ENCODE peak calls at places on chromosomes 2 and 18, in five cellular contexts. One of them, this sample, is unnamed.

GRCh38 chr2:202035089-202035940 is 1.7 kb downstream of the FZD7 start:
- DNase-seq in transverse colon: peak; percentile 60
- DNase-seq in heart right ventricle: peak; percentile 71
- DNase-seq in SK-N-SH: no peak
- DNase-seq in right cardiac atrium: peak; percentile 89
- DNase-seq in this sample: no peak

GRCh38 chr2:159110784-159111183 is 142.3 kb downstream of the TANC1 start:
- DNase-seq in heart right ventricle: no peak
- DNase-seq in SK-N-SH: no peak
- DNase-seq in transverse colon: no peak
- DNase-seq in right cardiac atrium: no peak
- DNase-seq in this sample: no peak

GRCh38 chr2:226403360-226403759 is 396.3 kb downstream of the IRS1 start:
- DNase-seq in SK-N-SH: no peak
- DNase-seq in heart right ventricle: no peak
- DNase-seq in right cardiac atrium: no peak
- DNase-seq in transverse colon: no peak
- DNase-seq in this sample: no peak

GRCh38 chr18:48460929-48461583 is 51.9 kb upstream of the ZBTB7C start:
- DNase-seq in SK-N-SH: no peak
- DNase-seq in transverse colon: no peak
- DNase-seq in heart right ventricle: no peak
- DNase-seq in right cardiac atrium: no peak
- DNase-seq in this sample: no peak

GRCh38 chr2:29518010-29518409 is 402.8 kb downstream of the CLIP4 start:
- DNase-seq in SK-N-SH: peak; percentile 60
- DNase-seq in transverse colon: no peak
- DNase-seq in right cardiac atrium: no peak
- DNase-seq in heart right ventricle: no peak
- DNase-seq in this sample: peak; percentile 51

GRCh38 chr2:25021963-25022362 is 19.9 kb upstream of the EFR3B start:
- DNase-seq in transverse colon: no peak
- DNase-seq in heart right ventricle: no peak
- DNase-seq in SK-N-SH: no peak
- DNase-seq in right cardiac atrium: no peak
- DNase-seq in this sample: no peak

GRCh38 chr2:67259581-67260347 is 137.4 kb upstream of the ETAA1 start:
- DNase-seq in heart right ventricle: peak; percentile 15
- DNase-seq in transverse colon: peak; percentile 22
- DNase-seq in right cardiac atrium: peak; percentile 38
- DNase-seq in SK-N-SH: peak; percentile 49
- DNase-seq in this sample: peak; percentile 57

GRCh38 chr2:34912084-34912483 is 1313.0 kb upstream of the FAM98A start:
- DNase-seq in right cardiac atrium: no peak
- DNase-seq in SK-N-SH: no peak
- DNase-seq in transverse colon: no peak
- DNase-seq in heart right ventricle: no peak
- DNase-seq in this sample: no peak

GRCh38 chr2:240432820-240433801 is 2.4 kb upstream of the GPC1 start:
- DNase-seq in heart right ventricle: peak; percentile 12
- DNase-seq in SK-N-SH: no peak
- DNase-seq in right cardiac atrium: peak; percentile 48
- DNase-seq in transverse colon: peak; percentile 8
- DNase-seq in this sample: no peak

GRCh38 chr2:27016801-27017325 is 15.9 kb upstream of the TMEM214 start:
- DNase-seq in right cardiac atrium: no peak
- DNase-seq in heart right ventricle: no peak
- DNase-seq in SK-N-SH: peak; percentile 86
- DNase-seq in transverse colon: peak; percentile 66
- DNase-seq in this sample: peak; percentile 81

GRCh38 chr2:234679151-234679765 is 182.4 kb upstream of the ARL4C start:
- DNase-seq in heart right ventricle: no peak
- DNase-seq in SK-N-SH: no peak
- DNase-seq in transverse colon: no peak
- DNase-seq in right cardiac atrium: no peak
- DNase-seq in this sample: no peak

GRCh38 chr2:234678721-234679120 is 181.8 kb upstream of the ARL4C start:
- DNase-seq in transverse colon: no peak
- DNase-seq in SK-N-SH: no peak
- DNase-seq in heart right ventricle: no peak
- DNase-seq in right cardiac atrium: no peak
- DNase-seq in this sample: no peak

GRCh38 chr2:234681206-234681605 is 184.3 kb upstream of the ARL4C start:
- DNase-seq in transverse colon: no peak
- DNase-seq in SK-N-SH: no peak
- DNase-seq in right cardiac atrium: no peak
- DNase-seq in heart right ventricle: no peak
- DNase-seq in this sample: no peak

GRCh38 chr2:234680688-234681050 is 183.8 kb upstream of the ARL4C start:
- DNase-seq in transverse colon: no peak
- DNase-seq in SK-N-SH: no peak
- DNase-seq in heart right ventricle: no peak
- DNase-seq in right cardiac atrium: no peak
- DNase-seq in this sample: no peak

DNA sequence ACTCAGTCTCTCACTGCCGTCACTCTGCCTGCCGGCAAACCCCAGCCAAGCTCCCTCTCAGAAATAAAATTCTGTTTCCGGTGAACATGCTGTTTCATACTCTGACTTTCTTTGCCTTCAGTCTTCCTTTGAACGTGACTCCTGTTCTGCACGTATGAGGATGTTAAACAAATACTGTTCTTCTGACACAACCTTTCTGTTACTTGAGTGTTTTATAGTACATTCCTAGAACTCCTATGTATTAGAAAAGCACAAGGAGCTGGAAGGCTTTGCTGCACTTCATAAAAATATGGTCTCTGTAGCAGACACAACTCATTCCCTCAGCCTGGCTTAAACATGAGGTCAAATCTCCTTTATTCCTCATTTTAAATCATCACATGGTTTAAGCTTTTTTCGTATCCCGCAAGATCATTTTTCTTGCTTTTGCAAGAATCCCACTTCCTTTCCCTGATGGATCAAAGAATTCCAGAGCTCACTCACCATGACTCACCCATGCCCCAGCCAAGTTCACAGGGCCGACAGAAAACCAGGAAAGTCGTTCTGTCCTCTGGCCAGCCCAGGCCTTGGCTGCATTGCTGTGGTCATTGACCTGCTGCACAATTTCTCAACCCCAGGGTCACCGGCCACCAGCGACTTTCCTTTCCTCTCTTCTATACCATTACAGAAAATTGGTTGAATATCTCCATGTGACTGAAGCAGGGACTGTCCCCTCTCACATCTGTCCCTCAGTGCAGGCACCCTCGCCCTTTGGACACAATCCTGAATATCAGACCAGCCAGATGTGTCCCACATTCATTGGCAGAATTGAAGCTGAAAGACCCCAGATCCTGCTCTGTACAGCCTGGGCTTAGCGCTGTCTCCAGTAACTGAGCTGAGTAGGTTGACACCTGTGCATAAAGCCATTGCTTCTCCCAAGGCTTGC is 183.1 kb upstream of the ARL4C start:
- DNase-seq in transverse colon: peak; percentile 45
- DNase-seq in right cardiac atrium: peak; percentile 78
- DNase-seq in heart right ventricle: peak; percentile 45
- DNase-seq in SK-N-SH: no peak
- DNase-seq in this sample: no peak
- H3K4me1 ChIP-seq in transverse colon: no peaks in the 10 kb centered on the region
- H3K4me1 ChIP-seq in right cardiac atrium: no peaks in the 10 kb centered on the region
- H3K4me1 ChIP-seq in heart right ventricle: peaks cover 14% of the 10 kb centered on the region
- H3K4me1 ChIP-seq in SK-N-SH: peaks cover 2% of the 10 kb centered on the region
- H3K4me1 ChIP-seq in this sample: no peaks in the 10 kb centered on the region

DNA sequence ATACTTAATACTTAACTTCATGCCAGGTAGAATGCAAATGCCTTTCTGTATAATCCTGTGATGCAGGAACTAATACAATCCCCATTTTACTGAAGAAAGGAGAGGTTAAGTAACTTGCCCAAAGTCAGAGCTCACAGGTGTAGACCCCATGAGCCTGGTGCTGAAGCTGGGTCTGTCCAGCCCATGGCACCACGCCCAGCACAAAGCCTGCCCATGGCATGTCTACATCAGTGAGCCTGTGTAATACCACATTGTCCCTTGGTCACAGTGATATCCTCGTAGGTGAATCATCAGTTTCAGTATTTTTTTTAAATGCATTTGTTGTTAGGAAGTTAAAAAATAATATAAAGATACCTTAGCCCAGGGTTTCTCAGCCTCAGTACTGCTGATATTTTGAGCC is 69.9 kb upstream of the MCFD2 start:
- DNase-seq in right cardiac atrium: peak; percentile 76
- DNase-seq in SK-N-SH: no peak
- DNase-seq in heart right ventricle: no peak
- DNase-seq in transverse colon: no peak
- DNase-seq in this sample: no peak
- H3K4me1 ChIP-seq in right cardiac atrium: peaks cover 11% of the 10 kb centered on the region
- H3K4me1 ChIP-seq in SK-N-SH: peaks cover 69% of the 10 kb centered on the region
- H3K4me1 ChIP-seq in heart right ventricle: peaks cover 87% of the 10 kb centered on the region
- H3K4me1 ChIP-seq in transverse colon: peaks cover 93% of the 10 kb centered on the region
- H3K4me1 ChIP-seq in this sample: peaks cover 40% of the 10 kb centered on the region

GRCh38 chr2:197279997-197280756 is 30.4 kb downstream of the ANKRD44 start:
- DNase-seq in right cardiac atrium: no peak
- DNase-seq in SK-N-SH: peak; percentile 38
- DNase-seq in transverse colon: no peak
- DNase-seq in heart right ventricle: no peak
- DNase-seq in this sample: peak; percentile 33
- H3K4me1 ChIP-seq in right cardiac atrium: peaks cover 3% of the 10 kb centered on the region
- H3K4me1 ChIP-seq in SK-N-SH: peaks cover 40% of the 10 kb centered on the region
- H3K4me1 ChIP-seq in transverse colon: peaks cover 22% of the 10 kb centered on the region
- H3K4me1 ChIP-seq in heart right ventricle: peaks cover 28% of the 10 kb centered on the region
- H3K4me1 ChIP-seq in this sample: peaks cover 24% of the 10 kb centered on the region

GRCh38 chr2:172435608-172435911 is 8.2 kb downstream of the ITGA6 start:
- DNase-seq in transverse colon: no peak
- DNase-seq in SK-N-SH: no peak
- DNase-seq in heart right ventricle: no peak
- DNase-seq in right cardiac atrium: no peak
- DNase-seq in this sample: no peak
- H3K4me1 ChIP-seq in transverse colon: peaks cover 98% of the 10 kb centered on the region
- H3K4me1 ChIP-seq in SK-N-SH: no peaks in the 10 kb centered on the region
- H3K4me1 ChIP-seq in heart right ventricle: peaks cover 91% of the 10 kb centered on the region
- H3K4me1 ChIP-seq in right cardiac atrium: peaks cover 24% of the 10 kb centered on the region
- H3K4me1 ChIP-seq in this sample: no peaks in the 10 kb centered on the region

DNA sequence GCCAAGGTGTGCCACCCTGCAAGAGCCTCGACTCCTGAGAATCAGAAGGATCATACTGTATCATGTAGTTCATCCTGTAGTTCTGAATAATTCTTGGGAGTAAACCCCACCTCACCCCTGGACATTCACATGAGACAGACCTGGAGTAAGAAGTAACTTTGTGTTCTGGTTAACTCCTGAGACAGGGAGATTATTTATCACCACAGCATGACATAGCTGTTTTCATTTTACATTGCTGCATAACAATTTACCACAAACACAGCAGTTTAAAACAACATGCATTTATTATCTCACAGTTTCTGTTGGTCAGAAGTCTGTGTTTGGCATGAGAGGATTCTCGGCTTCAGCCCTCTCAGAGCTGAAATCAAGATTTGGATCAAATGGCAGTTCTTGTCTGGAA is 855.8 kb upstream of the FANCL start:
- DNase-seq in transverse colon: no peak
- DNase-seq in SK-N-SH: no peak
- DNase-seq in heart right ventricle: no peak
- DNase-seq in right cardiac atrium: no peak
- DNase-seq in this sample: no peak
- H3K4me1 ChIP-seq in transverse colon: no peaks in the 10 kb centered on the region
- H3K4me1 ChIP-seq in SK-N-SH: no peaks in the 10 kb centered on the region
- H3K4me1 ChIP-seq in heart right ventricle: no peaks in the 10 kb centered on the region
- H3K4me1 ChIP-seq in right cardiac atrium: no peaks in the 10 kb centered on the region
- H3K4me1 ChIP-seq in this sample: no peaks in the 10 kb centered on the region

This sample was measured in BE2C.